ENCODE peak calls at places on chromosomes 11 and 22, in eight cellular contexts. C, G, A, J, E, R, T and H are unnamed samples.

GRCh38 chr11:115303304-115303703 is 200.9 kb downstream of the CADM1 start:
- DNase-seq in C (no peak), G (no peak), A (no peak), J (no peak), E (no peak), R (no peak), T (no peak), H (no peak)

GRCh38 chr22:36162127-36163034 is 1.8 kb upstream of the APOL3 start:
- DNase-seq in C (no peak), G (no peak), A (no peak), J (no peak), E (no peak), R (no peak), T (no peak), H (no peak)

GRCh38 chr11:83361831-83362230 is 75.7 kb upstream of the CCDC90B start:
- DNase-seq in C (no peak), G (no peak), A (no peak), J (no peak), E (no peak), R (no peak), T (no peak), H (no peak)

GRCh38 chr11:109808569-109808968 is 284.6 kb upstream of the ZC3H12C start:
- DNase-seq in C (no peak), G (no peak), A (no peak), J (no peak), E (no peak), R (peak), T (no peak), H (no peak)

GRCh38 chr11:1667906-1668305 is 29.1 kb upstream of the KRTAP5-6 start:
- DNase-seq in C (no peak), G (no peak), A (no peak), J (no peak), E (no peak), R (no peak), T (no peak), H (no peak)

GRCh38 chr11:90222152-90222458 is 744 bp downstream of the CHORDC1 start:
- DNase-seq in C (no peak), G (no peak), A (no peak), J (no peak), E (no peak), R (no peak), T (no peak), H (no peak)

GRCh38 chr11:102279641-102280170 is 37.6 kb upstream of the BIRC3 start:
- DNase-seq in C (no peak), G (no peak), A (no peak), J (no peak), E (no peak), R (peak), T (no peak), H (no peak)

GRCh38 chr11:66420671-66421476 is at the start of gene NPAS4:
- DNase-seq in C (peak), G (no peak), A (peak), J (no peak), E (no peak), R (no peak), T (no peak), H (peak)

GRCh38 chr22:38451404-38451803 is 3.6 kb downstream of the KCNJ4 start:
- DNase-seq in C (peak), G (no peak), A (no peak), J (no peak), E (no peak), R (no peak), T (no peak), H (no peak)

GRCh38 chr11:108906826-108907225 is 242.0 kb downstream of the DDX10 start:
- DNase-seq in C (no peak), G (no peak), A (no peak), J (no peak), E (no peak), R (peak), T (no peak), H (no peak)

GRCh38 chr11:2537896-2538855 is 93.4 kb downstream of the KCNQ1 start:
- DNase-seq in C (no peak), G (no peak), A (no peak), J (no peak), E (no peak), R (no peak), T (peak), H (peak)

GRCh38 chr22:46696614-46697013 is 41.4 kb downstream of the CERK start:
- DNase-seq in C (no peak), G (no peak), A (no peak), J (no peak), E (no peak), R (no peak), T (no peak), H (no peak)

GRCh38 chr22:19525666-19526065 is 1.5 kb upstream of the CLDN5 start:
- DNase-seq in C (no peak), G (no peak), A (no peak), J (no peak), E (no peak), R (no peak), T (no peak), H (no peak)

GRCh38 chr11:34773826-34774225 is 142.4 kb downstream of the APIP start:
- DNase-seq in C (no peak), G (no peak), A (no peak), J (no peak), E (no peak), R (peak), T (no peak), H (no peak)

GRCh38 chr11:134270250-134270714 is 5.9 kb upstream of the GLB1L3 start:
- DNase-seq in C (peak), G (no peak), A (no peak), J (no peak), E (no peak), R (peak), T (no peak), H (no peak)
- TF ChIP-seq CTCF in C (peak), G (no peak), A (no peak), J (no peak), E (no peak), R (peak), T (no peak), H (peak)

GRCh38 chr11:118438314-118438931 is 2.1 kb downstream of the KMT2A start:
- DNase-seq in C (peak), G (no peak), A (peak), J (no peak), E (peak), R (peak), T (no peak), H (peak)
- TF ChIP-seq CTCF in C (no peak), G (no peak), A (no peak), J (no peak), E (no peak), R (no peak), T (no peak), H (no peak)

GRCh38 chr11:114098927-114099326 is 39.4 kb downstream of the ZBTB16 start:
- DNase-seq in C (no peak), G (no peak), A (no peak), J (no peak), E (no peak), R (peak), T (no peak), H (no peak)
- TF ChIP-seq CTCF in C (no peak), G (no peak), A (no peak), J (no peak), E (no peak), R (no peak), T (no peak), H (no peak)

GRCh38 chr22:25137577-25138525 is 61.8 kb upstream of the CRYBB3 start:
- DNase-seq in C (no peak), G (no peak), A (no peak), J (peak), E (no peak), R (no peak), T (no peak), H (no peak)

GRCh38 chr22:25134451-25134850 is 65.2 kb upstream of the CRYBB3 start:
- DNase-seq in C (no peak), G (no peak), A (no peak), J (no peak), E (no peak), R (no peak), T (no peak), H (no peak)

GRCh38 chr22:25134028-25134427 is 65.6 kb upstream of the CRYBB3 start:
- DNase-seq in C (no peak), G (no peak), A (no peak), J (peak), E (peak), R (no peak), T (no peak), H (no peak)

GRCh38 chr22:25139062-25139461 is 60.6 kb upstream of the CRYBB3 start:
- DNase-seq in C (no peak), G (no peak), A (no peak), J (peak), E (no peak), R (no peak), T (no peak), H (no peak)

GRCh38 chr22:25136953-25137576 is 62.6 kb upstream of the CRYBB3 start:
- DNase-seq in C (no peak), G (no peak), A (no peak), J (no peak), E (no peak), R (no peak), T (no peak), H (no peak)
- TF ChIP-seq CTCF in C (no peak), G (no peak), A (no peak), J (no peak), E (no peak), R (no peak), T (no peak), H (no peak)

GRCh38 chr11:68825603-68826002 is 16.1 kb downstream of the CPT1A start:
- DNase-seq in C (peak), G (no peak), A (no peak), J (peak), E (no peak), R (no peak), T (peak), H (no peak)
- TF ChIP-seq CTCF in C (peak), G (no peak), A (no peak), J (no peak), E (no peak), R (no peak), T (peak), H (no peak)

DNA sequence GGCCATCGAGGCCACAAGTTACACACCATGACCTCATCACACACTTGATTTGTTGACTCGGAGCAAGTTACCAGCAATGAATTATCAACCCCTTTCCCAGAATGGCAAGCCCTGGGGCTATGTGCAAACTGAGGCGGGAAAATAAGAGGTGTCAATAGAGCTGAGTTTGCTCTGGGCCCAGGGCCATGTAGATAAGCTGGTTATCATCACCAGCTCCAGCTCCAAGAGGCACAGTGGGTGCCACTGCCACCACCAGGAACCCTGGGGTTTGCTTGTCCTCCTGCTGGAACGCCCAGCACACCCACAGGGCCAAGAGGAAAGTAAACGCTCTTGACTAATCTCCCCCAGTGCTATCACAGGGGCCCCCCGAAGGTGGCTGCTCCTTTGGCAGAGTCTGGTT is 13.0 kb upstream of the VPS37C start:
- DNase-seq in C (no peak), G (no peak), A (no peak), J (peak), E (no peak), R (no peak), T (no peak), H (no peak)
- TF ChIP-seq CTCF in C (no peak), G (no peak), A (no peak), J (no peak), E (no peak), R (no peak), T (no peak), H (no peak)

GRCh38 chr11:9014826-9015225 is 11.0 kb upstream of the NRIP3 start:
- DNase-seq in C (no peak), G (no peak), A (no peak), J (no peak), E (no peak), R (no peak), T (no peak), H (no peak)
- TF ChIP-seq CTCF in C (no peak), G (no peak), A (no peak), J (no peak), E (no peak), R (no peak), T (no peak), H (no peak)

DNA sequence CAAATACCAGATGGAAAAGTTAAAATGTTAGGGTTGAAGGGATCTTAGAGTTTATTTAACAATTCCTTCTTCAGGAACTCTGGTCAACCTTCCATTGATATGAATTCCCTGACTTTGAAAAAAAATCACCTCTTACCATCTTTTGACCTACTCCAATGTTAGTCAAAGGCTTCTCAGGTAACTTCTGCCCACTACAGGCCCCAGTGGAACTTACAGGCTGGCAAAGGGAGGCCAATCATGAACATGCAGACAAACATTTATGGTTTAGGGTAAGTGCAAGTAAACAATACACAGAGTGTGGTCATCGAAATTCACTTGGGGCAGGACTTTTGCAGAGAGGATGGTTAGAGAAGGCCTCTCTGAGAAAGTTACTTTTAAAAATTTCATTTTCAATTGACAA is 45.1 kb downstream of the SYN3 start:
- DNase-seq in C (no peak), G (no peak), A (no peak), J (no peak), E (no peak), R (no peak), T (no peak), H (no peak)
- TF ChIP-seq CTCF in C (no peak), G (no peak), A (no peak), J (no peak), E (no peak), R (no peak), T (no peak), H (no peak)

GRCh38 chr11:47248664-47249377 is at the start of gene ACP2:
- DNase-seq in C (peak), G (peak), A (peak), J (peak), E (peak), R (peak), T (peak), H (peak)
- TF ChIP-seq CTCF in C (peak), G (no peak), A (no peak), J (no peak), E (no peak), R (no peak), T (no peak), H (no peak)

DNA sequence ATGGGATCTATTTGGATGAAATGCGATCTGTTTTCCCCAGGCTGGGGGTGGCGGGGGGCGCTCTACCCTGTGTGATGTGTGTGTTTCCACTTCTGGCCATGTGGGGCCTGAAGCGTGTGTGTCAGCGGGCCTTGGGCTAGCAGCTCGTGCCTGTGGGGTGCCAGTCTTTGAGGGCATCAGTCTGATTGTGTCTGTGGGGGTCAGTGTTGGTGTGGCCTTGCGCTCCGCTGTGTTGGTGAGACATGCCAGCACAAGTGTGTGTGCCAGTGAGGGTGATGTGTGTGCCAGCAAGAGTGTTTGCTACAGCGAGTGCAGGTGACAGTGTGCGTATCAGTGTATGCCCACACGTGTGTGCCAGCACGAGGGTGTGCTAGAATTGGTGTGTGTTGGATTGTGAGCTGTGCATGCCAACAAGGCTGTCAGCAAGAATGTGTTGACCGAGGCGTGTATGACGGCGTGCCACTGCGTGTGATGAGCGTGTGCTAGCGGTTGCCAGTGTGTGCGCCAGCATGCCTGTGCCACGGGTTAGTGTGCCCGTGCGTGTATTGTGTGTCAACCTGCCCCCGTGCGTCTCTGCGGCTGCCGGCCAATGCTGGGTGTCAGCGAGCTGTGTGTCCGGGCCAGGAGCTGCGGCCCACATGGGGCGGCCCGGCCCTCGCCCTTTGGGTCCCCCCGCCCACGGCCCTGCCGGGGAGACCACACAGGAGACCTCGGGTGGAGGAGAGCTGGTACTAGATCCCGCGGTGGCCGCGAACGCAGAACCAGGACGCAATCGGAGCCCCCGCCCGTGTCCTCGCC is 519 bp downstream of the ARRB1 start:
- DNase-seq in C (peak), G (peak), A (peak), J (peak), E (peak), R (peak), T (peak), H (peak)
- TF ChIP-seq CTCF in C (peak), G (no peak), A (no peak), J (no peak), E (no peak), R (no peak), T (no peak), H (no peak)